ENCODE peak calls at places on chromosomes 2 and 18, in four cellular contexts. Z is adrenal gland, R is AG04449, T is K562. P is an unnamed sample.

GRCh38 chr18:57657566-57657965 is 35.9 kb upstream of the NARS1 start:
- DNase-seq in Z (peak; percentile 48), R (no peak), T (no peak), P (no peak)

GRCh38 chr2:17800219-17800618 is 16.0 kb upstream of the MSGN1 start:
- DNase-seq in Z (no peak), R (no peak), T (no peak), P (no peak)

GRCh38 chr18:80175451-80176235 is 66.6 kb downstream of the ADNP2 start:
- DNase-seq in Z (no peak), R (no peak), T (no peak), P (no peak)

GRCh38 chr2:233404227-233404626 is 49.9 kb downstream of the DGKD start:
- DNase-seq in Z (peak; percentile 48), R (no peak), T (peak; percentile 36), P (no peak)

GRCh38 chr2:205972113-205972512 is 113.9 kb downstream of the INO80D start:
- DNase-seq in Z (no peak), R (no peak), T (no peak), P (no peak)

GRCh38 chr18:58813821-58814220 is 50.9 kb upstream of the ZNF532 start:
- DNase-seq in Z (no peak), R (no peak), T (no peak), P (no peak)

GRCh38 chr2:217932661-217933325 is 70.0 kb downstream of the TNS1 start:
- DNase-seq in Z (no peak), R (no peak), T (no peak), P (no peak)

GRCh38 chr18:42929181-42929580 is 186.3 kb downstream of the RIT2 start:
- DNase-seq in Z (no peak), R (no peak), T (no peak), P (no peak)

GRCh38 chr2:122307772-122308171 is 552.3 kb downstream of the TSN start:
- DNase-seq in Z (no peak), R (no peak), T (no peak), P (no peak)

GRCh38 chr2:238731961-238732360 is 115.9 kb upstream of the TWIST2 start:
- DNase-seq in Z (peak; percentile 2), R (no peak), T (no peak), P (no peak)

DNA sequence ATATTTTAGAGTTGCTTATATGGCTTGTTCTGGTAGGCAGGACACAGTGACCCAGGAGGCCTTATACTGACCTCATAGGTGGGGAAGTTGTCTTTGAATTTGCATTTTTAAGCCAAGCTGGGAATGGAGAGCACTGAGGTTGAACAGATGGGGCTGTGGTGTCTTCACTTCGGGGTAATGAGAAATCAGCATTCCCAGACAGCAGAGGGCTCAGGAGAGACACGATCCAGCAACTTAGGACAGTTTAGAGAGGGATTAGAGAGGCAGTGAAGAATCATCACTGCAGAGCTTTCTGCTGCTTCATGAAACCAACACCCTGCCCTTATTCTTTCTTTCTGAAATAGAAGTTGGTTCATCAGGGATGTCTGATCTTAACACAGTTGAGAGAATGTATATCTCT is 202.4 kb downstream of the TDRD15 start:
- DNase-seq in Z (no peak), R (no peak), T (no peak), P (no peak)
- TF ChIP-seq CTCF in Z (no peak), R (no peak), T (no peak), P (no peak)

DNA sequence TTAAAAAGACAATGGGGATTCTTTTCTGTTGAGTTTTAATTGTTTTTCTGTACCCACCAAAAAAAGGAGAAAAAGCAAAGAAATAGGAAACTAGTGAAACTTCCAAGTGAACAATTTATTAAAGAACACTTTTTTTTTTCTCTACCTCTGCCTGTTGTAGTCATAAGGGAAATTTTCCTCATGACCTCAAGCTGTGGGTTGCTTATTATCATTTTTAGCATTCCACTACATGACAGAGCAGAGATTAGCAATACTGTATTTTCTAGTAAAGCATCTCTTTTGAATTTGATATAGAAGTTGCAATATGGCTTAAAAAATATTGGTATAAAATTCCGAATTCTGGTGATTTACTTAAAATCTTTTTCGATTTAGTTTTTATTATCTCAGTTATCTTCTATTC is 87.9 kb upstream of the LRRTM1 start:
- DNase-seq in Z (no peak), R (peak; percentile 1), T (no peak), P (no peak)
- TF ChIP-seq CTCF in Z (no peak), R (no peak), T (no peak), P (no peak)

GRCh38 chr2:181602017-181602416 is 54.9 kb downstream of the CERKL start:
- DNase-seq in Z (no peak), R (no peak), T (no peak), P (no peak)
- TF ChIP-seq CTCF in Z (no peak), R (no peak), T (no peak), P (no peak)

DNA sequence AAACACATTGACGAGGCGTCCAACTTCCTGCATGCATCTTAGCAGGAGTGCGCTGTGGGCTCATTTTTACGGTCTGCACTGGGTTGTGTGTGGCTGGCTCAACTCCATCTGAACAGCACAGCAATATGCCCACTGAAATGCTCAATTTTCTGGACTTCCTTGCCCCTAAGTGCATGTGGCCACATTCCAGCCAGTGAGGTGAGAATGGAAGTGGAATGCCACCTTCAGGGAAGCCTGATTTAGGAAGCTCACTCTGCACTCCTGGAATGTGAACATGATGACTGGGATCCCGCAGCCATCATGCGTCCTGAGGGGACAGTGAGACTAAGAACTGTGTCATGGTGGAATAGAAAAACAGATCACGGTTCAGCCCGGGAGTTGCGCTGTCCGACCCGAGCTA is 76.2 kb downstream of the PSMG2 start:
- DNase-seq in Z (no peak), R (no peak), T (no peak), P (no peak)
- TF ChIP-seq CTCF in Z (no peak), R (no peak), T (peak; percentile 6), P (no peak)

DNA sequence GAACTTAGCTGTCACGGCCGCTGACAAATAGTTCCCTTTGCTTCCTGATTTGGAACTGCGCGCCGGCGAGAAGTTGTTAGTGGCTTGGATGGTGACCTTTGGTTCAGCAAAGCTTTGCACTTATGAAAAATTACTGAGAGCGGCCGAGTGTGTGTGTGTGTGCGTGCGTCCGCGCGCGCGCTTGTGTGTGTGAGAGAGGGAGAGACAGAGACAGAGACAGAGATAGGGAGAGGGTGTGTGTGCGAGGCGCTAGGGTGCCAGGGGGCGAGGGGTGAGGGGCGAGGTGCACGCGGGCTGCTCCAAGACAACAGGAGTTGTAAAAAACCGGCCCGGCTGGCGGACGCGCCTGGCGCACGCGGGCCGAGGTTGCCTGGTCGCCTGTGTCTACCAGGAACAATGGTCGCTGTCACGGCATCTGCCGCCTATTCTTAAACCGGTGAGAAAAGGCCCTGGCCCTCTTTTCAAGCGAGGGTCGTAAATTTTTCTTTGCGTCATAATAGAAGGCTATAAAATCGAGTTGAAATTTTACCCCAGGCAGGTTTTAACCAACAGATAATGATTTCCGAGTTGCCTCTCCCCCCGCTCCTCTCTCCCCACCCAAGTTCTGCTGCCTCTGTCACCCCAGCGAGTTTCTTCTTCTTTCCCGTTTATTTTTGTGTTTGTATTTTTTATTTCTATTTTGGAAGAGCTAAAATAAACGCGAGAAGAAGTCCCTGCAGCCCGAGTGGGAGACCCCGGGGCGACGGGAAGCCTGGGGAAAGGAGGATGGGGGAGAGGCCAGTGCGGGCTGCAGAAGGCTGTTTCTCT is 595 bp downstream of the HOXD3 start:
- DNase-seq in Z (peak; percentile 20), R (no peak), T (no peak), P (no peak)
- TF ChIP-seq CTCF in Z (no peak), R (no peak), T (no peak), P (no peak)

GRCh38 chr2:56741601-56742102 is 557.9 kb downstream of the CCDC85A start:
- DNase-seq in Z (peak; percentile 26), R (peak; percentile 86), T (no peak), P (no peak)
- TF ChIP-seq CTCF in Z (no peak), R (no peak), T (no peak), P (no peak)

DNA sequence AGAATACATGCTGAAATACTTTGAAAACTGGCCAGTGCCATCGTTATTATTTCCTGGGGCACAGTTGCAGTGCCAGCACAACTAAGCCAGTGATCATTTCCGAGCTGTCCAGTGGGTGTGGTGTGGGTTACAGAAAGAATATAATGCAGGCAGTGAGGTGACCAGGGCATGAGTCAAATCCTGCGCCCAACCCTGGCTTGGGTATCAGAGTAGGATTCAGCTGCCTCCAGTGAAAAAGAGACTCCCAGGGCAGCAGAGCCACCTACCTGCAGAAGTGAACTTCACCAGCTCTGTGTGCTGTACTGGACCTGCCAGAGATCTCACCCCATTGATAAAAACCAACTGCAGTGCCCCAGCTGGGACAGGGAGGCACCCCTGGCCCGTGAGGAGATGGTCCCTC is 18.0 kb downstream of the SLC9A2 start:
- DNase-seq in Z (no peak), R (no peak), T (no peak), P (no peak)
- TF ChIP-seq CTCF in Z (no peak), R (no peak), T (peak; percentile 27), P (no peak)

GRCh38 chr2:101375653-101376052 is 11.7 kb downstream of the CREG2 start:
- DNase-seq in Z (no peak), R (no peak), T (no peak), P (no peak)

GRCh38 chr2:101371635-101372034 is 15.7 kb downstream of the CREG2 start:
- DNase-seq in Z (no peak), R (no peak), T (no peak), P (no peak)

GRCh38 chr2:101369100-101369499 is 18.2 kb downstream of the CREG2 start:
- DNase-seq in Z (no peak), R (no peak), T (no peak), P (no peak)

GRCh38 chr2:101374821-101375561 is 12.3 kb downstream of the CREG2 start:
- DNase-seq in Z (no peak), R (no peak), T (no peak), P (no peak)

DNA sequence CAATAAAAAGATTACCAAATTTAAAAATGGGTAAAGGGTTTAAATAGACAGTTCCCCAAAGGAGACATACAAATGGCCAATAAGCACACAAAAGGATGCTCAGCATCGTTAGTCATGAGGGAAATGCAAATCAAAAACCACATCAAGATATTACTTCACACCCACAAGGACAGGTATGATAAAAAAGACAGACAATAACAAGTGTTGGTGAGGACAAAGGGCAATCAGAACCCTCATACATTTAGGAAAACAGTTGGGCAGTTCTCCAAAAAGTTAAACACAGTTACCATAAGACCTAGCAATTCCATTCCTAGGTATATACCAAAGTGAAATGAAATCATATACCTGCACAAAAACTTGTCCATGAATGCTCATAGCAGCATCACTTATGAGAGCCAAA is 14.5 kb downstream of the CREG2 start:
- DNase-seq in Z (no peak), R (no peak), T (no peak), P (no peak)
- TF ChIP-seq CTCF in Z (no peak), R (no peak), T (no peak), P (no peak)

GRCh38 chr2:171566099-171566498 is 43.8 kb downstream of the CYBRD1 start:
- DNase-seq in Z (no peak), R (no peak), T (no peak), P (no peak)

GRCh38 chr2:171571721-171572120 is 49.4 kb downstream of the CYBRD1 start:
- DNase-seq in Z (no peak), R (no peak), T (no peak), P (no peak)

GRCh38 chr2:171566753-171567152 is 44.5 kb downstream of the CYBRD1 start:
- DNase-seq in Z (no peak), R (no peak), T (no peak), P (no peak)

GRCh38 chr2:171564463-171564862 is 42.2 kb downstream of the CYBRD1 start:
- DNase-seq in Z (no peak), R (no peak), T (no peak), P (no peak)

DNA sequence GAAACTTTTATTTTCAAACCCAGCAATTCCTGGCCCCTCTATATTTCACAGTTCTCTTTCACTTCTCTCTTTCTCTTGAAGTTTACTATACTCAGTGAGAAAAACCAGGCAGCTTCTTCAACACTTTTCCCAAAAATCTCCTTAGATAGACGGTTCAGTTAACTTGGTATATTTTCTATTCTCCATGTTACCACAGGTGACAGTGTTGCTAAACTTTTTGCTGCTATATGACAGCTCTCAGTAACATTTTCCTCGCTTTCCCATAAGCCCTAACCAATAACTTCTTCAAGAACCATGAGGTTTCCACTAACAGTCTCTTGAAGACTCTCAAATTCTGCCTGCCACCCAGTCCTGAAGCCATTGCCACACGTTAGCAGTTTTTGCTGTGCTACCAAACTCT is 45.8 kb downstream of the CYBRD1 start:
- DNase-seq in Z (no peak), R (no peak), T (no peak), P (no peak)
- TF ChIP-seq CTCF in Z (no peak), R (peak; percentile 6), T (no peak), P (no peak)

P was measured in CD14-positive monocyte.